ENCODE peak calls at places on chromosomes 13 and 19, in five cellular contexts. M, E, P, L and S are unnamed samples.
A peak's percentile ranks its signal among the peaks of the same experiment; 100 is the strongest.

GRCh38 chr13:74070065-74070464 is 64.1 kb downstream of the KLF12 start:
- DNase-seq in L (no peak), P (no peak), E (no peak), M (no peak), S (no peak)

GRCh38 chr13:77409412-77409811 is 82.5 kb upstream of the MYCBP2 start:
- DNase-seq in E (no peak), L (no peak), P (no peak), M (no peak), S (no peak)

GRCh38 chr13:113880651-113881611 is 17.1 kb upstream of the GAS6 start:
- DNase-seq in M (no peak), E (no peak), L (no peak), P (no peak), S (no peak)

GRCh38 chr13:108769213-108770070 is 140.0 kb downstream of the MYO16 start:
- DNase-seq in P (no peak), M (no peak), E (no peak), L (no peak), S (no peak)

GRCh38 chr19:5838437-5839311 is 828 bp downstream of the FUT6 start:
- DNase-seq in E (no peak), M (no peak), P (no peak), L (no peak), S (no peak)

GRCh38 chr13:65585346-65585745 is 1644.8 kb downstream of the PCDH9 start:
- DNase-seq in P (peak; percentile 15), L (no peak), M (no peak), E (no peak), S (no peak)

GRCh38 chr13:112916296-112916695 is 52.7 kb upstream of the MCF2L start:
- DNase-seq in E (no peak), P (no peak), L (no peak), M (no peak), S (no peak)

GRCh38 chr13:93320942-93321341 is 94.3 kb downstream of the GPC6 start:
- DNase-seq in E (no peak), M (peak; percentile 34), L (no peak), P (no peak), S (no peak)

GRCh38 chr19:2250765-2251576 is 1.8 kb downstream of the AMH start:
- DNase-seq in L (peak; percentile 69), E (no peak), P (no peak), M (no peak), S (no peak)

GRCh38 chr13:53781941-53782340 is 753.3 kb downstream of the OLFM4 start:
- DNase-seq in E (no peak), M (peak; percentile 29), L (no peak), P (no peak), S (no peak)

GRCh38 chr19:56118666-56119584 is 2.2 kb downstream of the ZNF787 start:
- DNase-seq in P (no peak), L (peak; percentile 45), M (no peak), E (no peak), S (no peak)

GRCh38 chr19:56120002-56120370 is 1.1 kb downstream of the ZNF787 start:
- DNase-seq in L (no peak), M (no peak), E (no peak), P (no peak), S (no peak)

GRCh38 chr19:56120371-56121179 is 520 bp downstream of the ZNF787 start:
- DNase-seq in E (peak; percentile 72), P (peak; percentile 52), M (peak; percentile 87), L (peak; percentile 94), S (no peak)

GRCh38 chr19:56119585-56119978 is 1.5 kb downstream of the ZNF787 start:
- DNase-seq in M (no peak), L (no peak), E (peak; percentile 30), P (no peak), S (peak; percentile 29)

GRCh38 chr19:56121180-56122167 is at the start of gene ZNF787:
- DNase-seq in E (peak; percentile 94), M (peak; percentile 99), L (peak; percentile 100), P (peak; percentile 99), S (peak; percentile 80)
- TF ChIP-seq CTCF in E (no peak), M (no peak), L (no peak), P (no peak), S (no peak)

DNA sequence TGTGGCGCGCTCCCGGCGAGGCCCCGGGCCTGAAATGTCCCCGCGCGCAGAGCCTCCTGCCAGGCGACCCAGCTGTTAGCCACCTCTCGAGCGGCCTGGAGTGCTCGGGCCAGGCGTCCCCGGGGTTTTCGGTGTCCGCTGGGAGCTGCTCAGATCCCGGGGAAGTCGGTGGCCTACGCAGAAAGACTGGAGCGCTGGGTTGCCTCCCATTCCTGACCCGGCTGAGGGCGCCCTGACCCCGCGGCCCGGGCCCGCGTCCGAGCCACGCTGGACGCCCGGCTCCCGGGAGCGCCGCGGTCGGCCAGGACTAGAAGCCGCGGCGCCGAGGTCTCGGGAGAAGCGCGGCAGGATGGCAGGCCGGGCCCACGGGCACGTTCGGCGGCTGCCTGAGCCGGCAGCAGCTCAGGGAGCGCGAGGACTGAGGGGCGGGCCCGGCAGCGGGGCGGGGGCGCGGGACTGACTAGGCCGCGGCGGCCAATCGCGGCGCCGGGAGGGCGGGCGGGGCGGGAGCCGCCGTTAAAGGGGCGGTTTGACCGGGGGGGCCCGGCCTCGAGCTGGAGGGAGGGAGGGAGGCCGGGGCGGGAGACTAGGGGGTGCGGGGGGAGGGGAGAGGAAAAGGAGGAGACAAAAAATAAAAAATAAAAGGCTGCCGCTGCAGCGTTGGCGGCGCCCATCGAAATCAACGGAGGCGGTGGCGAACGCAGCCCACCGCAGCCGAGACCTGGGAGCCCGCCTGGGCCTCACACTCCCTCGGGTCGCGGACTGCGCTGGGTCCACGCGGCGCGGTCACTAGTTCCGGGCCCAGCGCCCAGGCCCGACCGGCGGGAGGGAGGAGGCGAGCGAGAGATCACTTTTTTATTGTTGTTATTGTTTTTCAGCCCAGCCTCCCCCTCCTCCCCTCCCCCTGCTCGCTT is 1.1 kb upstream of the ZIC2 start:
- DNase-seq in E (peak; percentile 55), M (peak; percentile 96), P (peak; percentile 87), L (peak; percentile 79), S (no peak)
- TF ChIP-seq CTCF in E (no peak), M (no peak), P (no peak), L (no peak), S (no peak)

DNA sequence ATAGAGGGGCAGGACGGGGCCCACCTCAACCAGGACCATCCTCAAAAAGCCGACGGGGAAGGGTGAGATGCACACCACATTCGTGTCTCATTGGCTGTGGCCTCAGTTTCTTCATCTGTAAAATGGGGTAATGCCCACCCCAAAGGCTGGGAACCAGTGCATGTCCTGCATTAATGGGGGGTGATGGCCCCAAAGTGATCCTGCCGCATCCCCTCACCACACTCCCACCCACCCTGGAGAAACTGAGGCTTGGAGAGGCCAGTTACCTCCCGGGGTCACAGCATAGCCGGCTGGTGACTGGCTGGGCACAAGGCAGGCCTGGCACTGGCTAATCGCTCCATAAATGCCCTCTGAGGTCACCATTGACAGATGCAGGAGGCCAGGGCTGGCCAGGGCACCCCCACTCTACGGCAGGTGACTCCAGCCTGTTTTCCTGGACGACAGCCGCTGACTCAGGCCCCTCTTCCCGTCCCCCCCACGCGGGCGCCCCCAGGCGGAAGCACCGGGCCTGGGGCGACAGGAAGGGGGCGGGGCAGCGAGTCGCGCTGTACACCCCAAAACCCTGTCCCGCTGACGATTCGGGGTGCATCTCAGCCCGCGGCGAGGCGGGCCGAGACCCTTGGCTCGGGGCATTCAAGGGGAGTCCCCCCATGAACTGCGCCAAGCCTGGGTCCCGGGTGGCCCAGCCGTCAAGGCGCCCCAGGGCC is 483 bp upstream of the MIDN start:
- DNase-seq in P (peak; percentile 71), L (peak; percentile 95), M (peak; percentile 65), E (peak; percentile 69), S (no peak)
- TF ChIP-seq CTCF in P (no peak), L (peak; percentile 4), M (peak; percentile 57), E (peak; percentile 62), S (peak; percentile 58)

DNA sequence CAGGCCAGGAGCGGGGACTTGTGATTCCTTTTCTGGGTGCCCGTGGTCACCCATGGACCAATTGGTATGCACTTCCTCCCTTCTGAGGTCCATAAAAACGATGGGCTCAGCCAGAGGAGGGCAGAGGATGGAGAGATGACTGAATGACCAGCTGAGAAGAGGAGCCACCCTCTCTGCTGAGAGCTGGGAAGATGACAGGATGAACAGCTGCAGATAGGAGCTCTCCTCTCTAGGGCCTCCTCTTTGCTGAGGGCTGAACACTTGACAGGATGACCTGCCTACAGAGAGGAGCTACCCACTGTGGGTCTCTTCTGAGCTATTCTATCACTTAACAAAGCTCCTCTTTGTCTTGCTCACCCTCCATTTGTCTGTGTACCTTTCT is 4.1 kb downstream of the IGFL4 start:
- DNase-seq in P (no peak), L (no peak), M (no peak), E (no peak), S (no peak)
- TF ChIP-seq CTCF in P (no peak), L (no peak), M (no peak), E (no peak), S (no peak)

GRCh38 chr19:42115705-42116104 is 16.5 kb downstream of the POU2F2 start:
- DNase-seq in L (no peak), P (no peak), E (no peak), M (no peak), S (no peak)

GRCh38 chr19:42115219-42115618 is 17.0 kb downstream of the POU2F2 start:
- DNase-seq in P (no peak), M (no peak), E (peak; percentile 34), L (no peak), S (no peak)

GRCh38 chr19:42111811-42112210 is 20.4 kb downstream of the POU2F2 start:
- DNase-seq in L (no peak), P (no peak), M (no peak), E (peak; percentile 25), S (no peak)

GRCh38 chr19:42114412-42114811 is 17.8 kb downstream of the POU2F2 start:
- DNase-seq in L (no peak), P (no peak), E (no peak), M (no peak), S (no peak)

DNA sequence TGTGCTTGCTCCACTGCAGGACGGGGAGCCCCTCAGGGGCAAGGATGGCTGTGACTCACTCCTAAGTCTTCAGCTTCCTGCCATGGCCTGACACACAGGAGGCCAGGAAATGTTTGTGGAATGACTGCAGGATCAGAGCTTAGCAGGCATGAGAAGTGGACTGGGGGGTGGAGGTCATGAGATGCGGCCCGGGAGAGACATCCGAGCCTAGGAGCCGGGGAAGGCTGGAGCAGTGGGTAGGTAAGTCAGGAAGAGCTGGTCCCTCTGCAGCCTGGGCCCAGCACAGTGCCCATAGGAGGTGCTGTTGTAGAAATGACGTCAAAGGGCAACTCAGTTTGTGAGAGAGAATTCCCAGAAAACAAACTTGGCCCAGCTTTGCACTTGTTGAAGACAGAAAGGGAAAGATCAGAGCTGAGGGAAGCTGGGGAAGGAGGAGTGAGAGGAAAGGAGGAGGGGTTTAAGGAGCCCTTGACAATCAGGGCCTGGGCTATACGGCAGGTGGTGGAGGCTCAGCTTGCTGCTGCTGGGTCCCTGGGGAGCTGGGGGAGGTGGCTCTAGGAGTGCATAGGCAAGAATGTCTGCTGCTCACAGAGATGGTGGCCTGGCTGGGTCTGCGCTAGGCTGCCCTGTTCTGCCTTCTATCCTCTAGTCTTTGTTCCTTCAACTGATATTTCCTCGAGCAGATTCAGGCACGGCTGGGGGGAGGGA is 18.5 kb downstream of the POU2F2 start:
- DNase-seq in E (peak; percentile 98), M (peak; percentile 79), L (no peak), P (no peak), S (peak; percentile 91)
- TF ChIP-seq CTCF in E (peak; percentile 68), M (peak; percentile 52), L (no peak), P (no peak), S (peak; percentile 32)

DNA sequence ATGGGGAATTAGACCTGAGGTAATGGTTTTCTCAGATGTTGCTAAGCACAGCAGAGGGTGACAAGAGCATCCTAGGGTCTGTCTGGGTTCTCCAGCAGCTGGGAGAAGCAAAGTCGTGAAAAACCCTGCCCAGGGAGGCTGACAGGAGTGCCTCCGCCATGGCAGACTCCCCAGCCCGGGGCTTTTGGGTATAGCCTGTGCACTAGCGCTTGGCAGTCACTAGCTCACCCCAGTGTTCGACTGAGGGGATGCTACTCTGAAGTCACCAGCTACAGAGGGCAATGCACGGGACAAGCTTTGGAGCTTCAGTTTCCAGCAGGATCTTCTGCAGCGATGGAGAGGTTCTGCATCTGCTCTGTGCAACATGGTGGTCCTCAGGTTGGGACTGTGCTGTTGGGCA is 87.5 kb downstream of the ING1 start:
- DNase-seq in L (no peak), E (no peak), M (peak; percentile 13), P (no peak), S (no peak)
- TF ChIP-seq CTCF in L (no peak), E (no peak), M (peak; percentile 13), P (no peak), S (no peak)